ENCODE peak calls at places on chromosomes 12 and 14, in six cellular contexts. I, O, Q, U, S and J are unnamed samples.

GRCh38 chr12:510071-510825 is 50.5 kb downstream of the B4GALNT3 start:
- DNase-seq in O (peak), Q (no peak), S (no peak), I (no peak), U (no peak), J (no peak)

GRCh38 chr12:8047842-8048241 is 15.3 kb downstream of the FOXJ2 start:
- DNase-seq in O (no peak), S (no peak), I (no peak), U (no peak), Q (no peak), J (no peak)

GRCh38 chr14:57189070-57189469 is 79.6 kb downstream of the EXOC5 start:
- DNase-seq in U (peak), I (peak), O (no peak), S (no peak), Q (no peak), J (no peak)

GRCh38 chr14:71751264-71751663 is 181.0 kb upstream of the RGS6 start:
- DNase-seq in O (no peak), S (no peak), U (peak), I (no peak), Q (no peak), J (no peak)

GRCh38 chr14:20415723-20416622 is 2.7 kb upstream of the TEP1 start:
- DNase-seq in U (peak), Q (no peak), O (peak), S (no peak), I (peak), J (no peak)

GRCh38 chr12:123111498-123112165 is 39.3 kb downstream of the PITPNM2 start:
- DNase-seq in S (no peak), U (no peak), O (no peak), I (no peak), Q (no peak), J (no peak)

GRCh38 chr12:51549637-51550036 is 41.4 kb upstream of the SCN8A start:
- DNase-seq in O (no peak), Q (no peak), U (no peak), S (no peak), I (no peak), J (no peak)

GRCh38 chr14:74444866-74445265 is 18.9 kb upstream of the SYNDIG1L start:
- DNase-seq in U (no peak), S (no peak), Q (no peak), I (no peak), O (no peak), J (no peak)

GRCh38 chr12:4910502-4911315 is 1.0 kb downstream of the KCNA1 start:
- DNase-seq in Q (no peak), O (no peak), U (no peak), I (no peak), S (no peak), J (no peak)

GRCh38 chr12:4909734-4910501 is at the start of gene KCNA1:
- DNase-seq in I (no peak), Q (no peak), O (no peak), U (no peak), S (no peak), J (no peak)

GRCh38 chr12:4908694-4909396 is 860 bp upstream of the KCNA1 start:
- DNase-seq in O (no peak), I (no peak), U (no peak), Q (no peak), S (no peak), J (no peak)

GRCh38 chr12:4909397-4909733 is 340 bp upstream of the KCNA1 start:
- DNase-seq in S (no peak), U (no peak), Q (no peak), O (no peak), I (no peak), J (no peak)

DNA sequence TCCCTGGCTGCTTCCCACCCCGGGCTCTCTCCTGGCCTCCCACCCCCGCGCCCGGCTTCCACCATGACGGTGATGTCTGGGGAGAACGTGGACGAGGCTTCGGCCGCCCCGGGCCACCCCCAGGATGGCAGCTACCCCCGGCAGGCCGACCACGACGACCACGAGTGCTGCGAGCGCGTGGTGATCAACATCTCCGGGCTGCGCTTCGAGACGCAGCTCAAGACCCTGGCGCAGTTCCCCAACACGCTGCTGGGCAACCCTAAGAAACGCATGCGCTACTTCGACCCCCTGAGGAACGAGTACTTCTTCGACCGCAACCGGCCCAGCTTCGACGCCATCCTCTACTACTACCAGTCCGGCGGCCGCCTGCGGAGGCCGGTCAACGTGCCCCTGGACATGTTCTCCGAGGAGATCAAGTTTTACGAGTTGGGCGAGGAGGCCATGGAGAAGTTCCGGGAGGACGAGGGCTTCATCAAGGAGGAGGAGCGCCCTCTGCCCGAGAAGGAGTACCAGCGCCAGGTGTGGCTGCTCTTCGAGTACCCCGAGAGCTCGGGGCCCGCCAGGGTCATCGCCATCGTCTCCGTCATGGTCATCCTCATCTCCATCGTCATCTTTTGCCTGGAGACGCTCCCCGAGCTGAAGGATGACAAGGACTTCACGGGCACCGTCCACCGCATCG is 1.8 kb downstream of the KCNA1 start:
- DNase-seq in S (no peak), I (no peak), U (no peak), Q (no peak), O (no peak), J (no peak)
- H3K4me3 ChIP-seq in S (no peak), I (no peak), U (no peak), Q (no peak), O (peak), J (peak)

GRCh38 chr14:23240661-23241060 is 2.9 kb downstream of the RNF212B start:
- DNase-seq in I (no peak), S (no peak), O (no peak), U (no peak), Q (no peak), J (no peak)
- TF ChIP-seq EP300 in I (no peak), S (no peak), O (no peak), U (no peak), Q (no peak), J (no peak)

GRCh38 chr12:132610051-132610759 is at the start of gene LRCOL1:
- DNase-seq in S (no peak), Q (no peak), O (no peak), I (no peak), U (no peak), J (peak)
- H3K4me3 ChIP-seq in S (no peak), Q (no peak), O (peak), I (no peak), U (no peak), J (peak)

DNA sequence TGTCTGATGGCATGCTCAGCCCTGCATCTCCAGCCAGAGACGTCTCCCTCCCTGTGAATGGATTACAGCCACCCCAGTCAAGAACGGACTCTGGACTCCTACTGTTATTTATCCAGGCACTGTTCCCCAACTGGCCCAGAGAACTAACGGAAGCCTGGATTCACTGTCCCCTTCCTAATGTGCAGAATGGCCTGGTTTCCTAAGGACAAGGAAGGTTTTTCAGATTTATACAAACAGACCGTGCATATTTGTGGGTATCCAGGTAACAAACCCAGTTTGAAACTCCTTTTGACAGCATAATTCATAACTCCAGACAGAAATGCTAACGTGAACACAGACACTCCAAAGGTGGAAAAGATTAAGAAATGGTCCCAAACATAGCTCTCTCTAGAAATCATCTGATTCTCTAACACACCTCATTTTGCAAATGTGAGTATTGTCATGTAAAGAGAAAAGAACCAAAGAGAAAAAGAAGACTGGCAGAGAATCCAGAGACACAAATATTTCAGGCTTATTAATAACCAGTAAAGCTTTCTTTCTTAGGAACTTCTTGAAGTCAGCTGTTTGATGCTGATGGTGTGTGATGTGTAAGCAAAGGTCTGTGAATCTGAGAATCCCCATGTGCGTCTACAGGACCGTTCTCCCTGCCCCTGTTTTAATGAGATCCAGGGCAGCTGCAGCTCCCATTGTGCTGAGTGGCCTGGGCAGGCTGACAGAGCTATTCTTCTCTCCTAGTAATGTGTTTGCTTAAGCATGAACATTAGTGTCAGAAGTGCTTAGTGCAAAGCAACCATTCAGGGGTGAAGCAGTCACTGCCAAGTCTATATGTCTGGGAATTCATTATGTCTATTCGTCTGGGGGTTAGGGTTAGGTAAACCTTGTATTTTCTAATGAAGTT is 86.8 kb upstream of the HIF1A start:
- DNase-seq in S (no peak), O (no peak), Q (no peak), I (no peak), U (no peak), J (no peak)
- TF ChIP-seq EP300 in S (no peak), O (no peak), Q (no peak), I (no peak), U (no peak), J (no peak)

DNA sequence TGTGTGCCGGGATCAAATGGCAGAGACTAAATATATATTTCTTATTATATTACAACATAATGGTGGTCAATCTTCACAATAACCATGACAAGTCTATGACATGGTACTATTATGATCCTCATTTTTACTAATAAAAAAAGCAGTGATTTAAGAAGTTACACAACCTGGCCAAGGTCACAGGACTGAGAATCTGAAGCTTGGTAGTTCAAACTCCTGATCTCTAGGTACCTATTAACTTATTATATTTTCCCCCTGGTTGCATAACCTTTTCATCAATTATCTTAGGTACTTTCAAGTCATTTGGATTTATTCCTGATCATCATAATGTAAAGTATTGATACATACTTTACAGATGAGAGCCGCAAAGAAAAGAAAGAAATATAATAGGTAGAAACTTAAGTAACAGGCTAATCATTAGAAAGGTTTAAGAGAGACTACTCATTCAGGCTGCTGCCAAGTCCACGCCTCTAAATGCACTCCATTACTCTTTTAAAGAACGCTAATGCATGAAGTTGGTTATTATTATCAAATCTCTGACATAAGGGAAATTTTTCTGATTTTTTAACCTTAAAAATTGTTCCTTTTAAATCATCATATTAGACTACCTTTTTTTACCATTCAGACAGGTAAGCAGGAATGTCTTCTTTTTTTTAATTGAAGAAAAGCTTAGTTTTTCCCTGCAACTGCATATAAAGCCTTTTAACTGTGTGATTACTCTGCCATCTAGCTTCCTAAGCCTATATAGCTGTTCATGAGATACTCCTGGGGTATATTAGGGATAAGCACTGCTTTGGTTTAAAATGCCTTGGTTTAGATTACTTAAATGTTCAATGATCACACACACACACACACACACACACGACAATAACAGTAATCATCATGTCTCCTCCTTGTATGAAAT is 35.6 kb downstream of the RPS29 start:
- DNase-seq in U (no peak), S (no peak), I (no peak), Q (no peak), O (no peak), J (no peak)
- H3K4me3 ChIP-seq in U (no peak), S (no peak), I (no peak), Q (no peak), O (no peak), J (no peak)

GRCh38 chr12:71536279-71536938 is 96.8 kb downstream of the LGR5 start:
- DNase-seq in U (no peak), I (no peak), S (no peak), O (no peak), Q (no peak), J (no peak)

GRCh38 chr12:71533703-71534102 is 94.1 kb downstream of the LGR5 start:
- DNase-seq in I (no peak), Q (no peak), U (no peak), S (no peak), O (no peak), J (no peak)

GRCh38 chr12:71538807-71539206 is 99.2 kb downstream of the LGR5 start:
- DNase-seq in U (no peak), O (no peak), S (no peak), I (no peak), Q (no peak), J (no peak)

GRCh38 chr12:71541583-71541982 is 102.0 kb downstream of the LGR5 start:
- DNase-seq in U (no peak), Q (no peak), S (no peak), O (no peak), I (no peak), J (no peak)

DNA sequence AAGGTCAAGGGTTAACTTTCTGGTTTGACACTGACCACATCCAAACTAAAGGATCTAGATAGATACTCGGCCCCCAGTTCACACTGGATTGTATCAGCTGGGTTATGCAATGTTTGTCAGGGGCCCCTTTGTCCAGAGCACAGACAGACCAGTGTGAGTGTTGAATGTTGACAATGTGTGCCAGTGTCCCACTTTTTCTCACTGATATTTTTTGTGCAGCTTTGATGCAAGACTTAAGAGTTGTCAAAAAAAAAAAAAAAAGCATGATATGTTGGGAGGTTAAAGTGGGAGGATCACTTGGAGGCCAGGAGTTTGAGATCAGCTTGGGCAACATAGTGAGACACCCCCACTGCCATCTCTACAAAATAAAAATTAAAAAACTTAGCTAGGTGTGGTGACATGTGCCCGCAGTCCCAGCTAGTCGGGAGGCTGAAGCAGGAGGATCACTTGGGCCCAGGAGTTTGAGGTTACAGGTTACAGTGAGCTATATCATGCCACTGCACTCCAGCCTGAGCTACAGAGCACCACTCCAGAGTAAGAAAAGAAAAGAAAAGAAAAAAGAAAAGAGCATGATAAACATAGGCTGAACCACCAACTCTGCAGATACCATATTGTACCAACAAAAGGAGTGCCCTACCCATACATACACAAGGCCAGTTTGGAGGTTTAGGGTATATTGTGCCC is 97.5 kb downstream of the LGR5 start:
- DNase-seq in O (no peak), Q (no peak), I (no peak), U (no peak), S (no peak), J (no peak)
- TF ChIP-seq EP300 in O (no peak), Q (no peak), I (no peak), U (no peak), S (no peak), J (no peak)

GRCh38 chr12:32048791-32049190 is 57.9 kb upstream of the BICD1 start:
- DNase-seq in Q (no peak), O (no peak), U (no peak), I (no peak), S (no peak), J (no peak)
- H3K4me3 ChIP-seq in Q (no peak), O (no peak), U (no peak), I (no peak), S (no peak), J (no peak)